ENCODE peak calls at places on chromosomes 1 and 21, in nine cellular contexts. One of them, this sample, is unnamed.

GRCh38 chr1:179166663-179167417 is 62.6 kb downstream of the ABL2 start:
- DNase-seq in RWPE1: no peak
- DNase-seq in bronchial epithelial cell: no peak
- DNase-seq in mammary epithelial cell: no peak
- DNase-seq in progenitor cell of endocrine pancreas: no peak
- DNase-seq in CD8-positive, alpha-beta T cell: no peak
- DNase-seq in HCT116: no peak
- DNase-seq in kidney epithelial cell: no peak
- DNase-seq in H9: no peak
- DNase-seq in this sample: no peak

GRCh38 chr1:145849356-145850165 is 4.1 kb downstream of the NUDT17 start:
- DNase-seq in RWPE1: no peak
- DNase-seq in bronchial epithelial cell: peak
- DNase-seq in mammary epithelial cell: peak
- DNase-seq in progenitor cell of endocrine pancreas: no peak
- DNase-seq in CD8-positive, alpha-beta T cell: no peak
- DNase-seq in HCT116: no peak
- DNase-seq in kidney epithelial cell: peak
- DNase-seq in H9: no peak
- DNase-seq in this sample: no peak

GRCh38 chr21:20997633-20998455 is at the start of gene NCAM2:
- DNase-seq in RWPE1: peak
- DNase-seq in bronchial epithelial cell: peak
- DNase-seq in mammary epithelial cell: peak
- DNase-seq in progenitor cell of endocrine pancreas: peak
- DNase-seq in CD8-positive, alpha-beta T cell: peak
- DNase-seq in HCT116: no peak
- DNase-seq in kidney epithelial cell: no peak
- DNase-seq in H9: peak
- DNase-seq in this sample: no peak

GRCh38 chr21:41932191-41932575 is 21.6 kb downstream of the C2CD2 start:
- DNase-seq in RWPE1: peak
- DNase-seq in bronchial epithelial cell: peak
- DNase-seq in mammary epithelial cell: peak
- DNase-seq in progenitor cell of endocrine pancreas: no peak
- DNase-seq in CD8-positive, alpha-beta T cell: no peak
- DNase-seq in HCT116: peak
- DNase-seq in kidney epithelial cell: peak
- DNase-seq in H9: no peak
- DNase-seq in this sample: no peak

GRCh38 chr1:238384381-238384780 is 493.7 kb upstream of the ZP4 start:
- DNase-seq in RWPE1: no peak
- DNase-seq in bronchial epithelial cell: no peak
- DNase-seq in mammary epithelial cell: no peak
- DNase-seq in progenitor cell of endocrine pancreas: no peak
- DNase-seq in CD8-positive, alpha-beta T cell: no peak
- DNase-seq in HCT116: no peak
- DNase-seq in kidney epithelial cell: no peak
- DNase-seq in H9: no peak
- DNase-seq in this sample: no peak

GRCh38 chr1:217585577-217585976 is 45.3 kb downstream of the GPATCH2 start:
- DNase-seq in RWPE1: no peak
- DNase-seq in bronchial epithelial cell: no peak
- DNase-seq in mammary epithelial cell: no peak
- DNase-seq in progenitor cell of endocrine pancreas: no peak
- DNase-seq in CD8-positive, alpha-beta T cell: no peak
- DNase-seq in HCT116: no peak
- DNase-seq in kidney epithelial cell: no peak
- DNase-seq in H9: no peak
- DNase-seq in this sample: no peak

GRCh38 chr1:76547916-76548315 is 319.4 kb upstream of the ST6GALNAC5 start:
- DNase-seq in RWPE1: no peak
- DNase-seq in bronchial epithelial cell: no peak
- DNase-seq in mammary epithelial cell: no peak
- DNase-seq in progenitor cell of endocrine pancreas: no peak
- DNase-seq in CD8-positive, alpha-beta T cell: no peak
- DNase-seq in HCT116: no peak
- DNase-seq in kidney epithelial cell: no peak
- DNase-seq in H9: peak
- DNase-seq in this sample: no peak

GRCh38 chr1:1873186-1873585 is 17.7 kb downstream of the GNB1 start:
- DNase-seq in RWPE1: no peak
- DNase-seq in bronchial epithelial cell: no peak
- DNase-seq in mammary epithelial cell: no peak
- DNase-seq in progenitor cell of endocrine pancreas: no peak
- DNase-seq in CD8-positive, alpha-beta T cell: no peak
- DNase-seq in HCT116: no peak
- DNase-seq in kidney epithelial cell: no peak
- DNase-seq in H9: no peak
- DNase-seq in this sample: no peak

GRCh38 chr1:56576880-56577858 is 2.2 kb downstream of the PLPP3 start:
- DNase-seq in RWPE1: peak
- DNase-seq in bronchial epithelial cell: peak
- DNase-seq in mammary epithelial cell: peak
- DNase-seq in progenitor cell of endocrine pancreas: no peak
- DNase-seq in CD8-positive, alpha-beta T cell: no peak
- DNase-seq in HCT116: peak
- DNase-seq in kidney epithelial cell: no peak
- DNase-seq in H9: peak
- DNase-seq in this sample: no peak

GRCh38 chr21:18803624-18804023 is 400.0 kb upstream of the TMPRSS15 start:
- DNase-seq in RWPE1: no peak
- DNase-seq in bronchial epithelial cell: no peak
- DNase-seq in mammary epithelial cell: no peak
- DNase-seq in progenitor cell of endocrine pancreas: no peak
- DNase-seq in CD8-positive, alpha-beta T cell: no peak
- DNase-seq in HCT116: no peak
- DNase-seq in kidney epithelial cell: no peak
- DNase-seq in H9: no peak
- DNase-seq in this sample: no peak

GRCh38 chr1:112849425-112849966 is 106.5 kb downstream of the SLC16A1 start:
- DNase-seq in RWPE1: peak
- DNase-seq in bronchial epithelial cell: no peak
- DNase-seq in mammary epithelial cell: no peak
- DNase-seq in progenitor cell of endocrine pancreas: peak
- DNase-seq in CD8-positive, alpha-beta T cell: no peak
- DNase-seq in HCT116: no peak
- DNase-seq in kidney epithelial cell: no peak
- DNase-seq in H9: peak
- DNase-seq in this sample: peak

GRCh38 chr1:207649204-207649753 is 4.3 kb downstream of the CR1L start:
- DNase-seq in RWPE1: no peak
- DNase-seq in bronchial epithelial cell: no peak
- DNase-seq in mammary epithelial cell: no peak
- DNase-seq in progenitor cell of endocrine pancreas: no peak
- DNase-seq in CD8-positive, alpha-beta T cell: no peak
- DNase-seq in HCT116: no peak
- DNase-seq in kidney epithelial cell: no peak
- DNase-seq in H9: no peak
- DNase-seq in this sample: no peak

GRCh38 chr1:27327964-27328363 is 6.0 kb downstream of the TMEM222 start:
- DNase-seq in RWPE1: no peak
- DNase-seq in bronchial epithelial cell: no peak
- DNase-seq in mammary epithelial cell: no peak
- DNase-seq in progenitor cell of endocrine pancreas: no peak
- DNase-seq in CD8-positive, alpha-beta T cell: no peak
- DNase-seq in HCT116: no peak
- DNase-seq in kidney epithelial cell: no peak
- DNase-seq in H9: no peak
- DNase-seq in this sample: no peak

GRCh38 chr1:8945568-8945967 is at the start of gene CA6:
- DNase-seq in RWPE1: no peak
- DNase-seq in bronchial epithelial cell: no peak
- DNase-seq in mammary epithelial cell: no peak
- DNase-seq in progenitor cell of endocrine pancreas: no peak
- DNase-seq in CD8-positive, alpha-beta T cell: no peak
- DNase-seq in HCT116: no peak
- DNase-seq in kidney epithelial cell: no peak
- DNase-seq in H9: no peak
- DNase-seq in this sample: no peak

GRCh38 chr21:26506951-26507350 is 66.1 kb downstream of the CYYR1 start:
- DNase-seq in RWPE1: peak
- DNase-seq in bronchial epithelial cell: peak
- DNase-seq in mammary epithelial cell: peak
- DNase-seq in progenitor cell of endocrine pancreas: no peak
- DNase-seq in CD8-positive, alpha-beta T cell: no peak
- DNase-seq in HCT116: no peak
- DNase-seq in kidney epithelial cell: peak
- DNase-seq in H9: no peak
- DNase-seq in this sample: no peak

GRCh38 chr21:44875341-44875740 is 1.9 kb upstream of the PTTG1IP start:
- DNase-seq in RWPE1: no peak
- DNase-seq in bronchial epithelial cell: peak
- DNase-seq in mammary epithelial cell: peak
- DNase-seq in progenitor cell of endocrine pancreas: no peak
- DNase-seq in CD8-positive, alpha-beta T cell: no peak
- DNase-seq in HCT116: no peak
- DNase-seq in kidney epithelial cell: no peak
- DNase-seq in H9: no peak
- DNase-seq in this sample: no peak

GRCh38 chr1:210598135-210598652 is 269.5 kb downstream of the HHAT start:
- DNase-seq in RWPE1: peak
- DNase-seq in bronchial epithelial cell: peak
- DNase-seq in mammary epithelial cell: peak
- DNase-seq in progenitor cell of endocrine pancreas: no peak
- DNase-seq in CD8-positive, alpha-beta T cell: no peak
- DNase-seq in HCT116: no peak
- DNase-seq in kidney epithelial cell: peak
- DNase-seq in H9: no peak
- DNase-seq in this sample: peak

GRCh38 chr1:176996455-176997090 is 167.9 kb downstream of the ASTN1 start:
- DNase-seq in RWPE1: no peak
- DNase-seq in bronchial epithelial cell: no peak
- DNase-seq in mammary epithelial cell: no peak
- DNase-seq in progenitor cell of endocrine pancreas: no peak
- DNase-seq in CD8-positive, alpha-beta T cell: no peak
- DNase-seq in HCT116: no peak
- DNase-seq in kidney epithelial cell: no peak
- DNase-seq in H9: peak
- DNase-seq in this sample: no peak

GRCh38 chr1:52348704-52349301 is 17.2 kb downstream of the CC2D1B start:
- DNase-seq in RWPE1: peak
- DNase-seq in bronchial epithelial cell: no peak
- DNase-seq in mammary epithelial cell: peak
- DNase-seq in progenitor cell of endocrine pancreas: no peak
- DNase-seq in CD8-positive, alpha-beta T cell: no peak
- DNase-seq in HCT116: no peak
- DNase-seq in kidney epithelial cell: no peak
- DNase-seq in H9: peak
- DNase-seq in this sample: no peak

GRCh38 chr1:19206947-19207346 is 3.1 kb downstream of the UBR4 start:
- DNase-seq in RWPE1: no peak
- DNase-seq in bronchial epithelial cell: no peak
- DNase-seq in mammary epithelial cell: no peak
- DNase-seq in progenitor cell of endocrine pancreas: no peak
- DNase-seq in CD8-positive, alpha-beta T cell: no peak
- DNase-seq in HCT116: no peak
- DNase-seq in kidney epithelial cell: no peak
- DNase-seq in H9: no peak
- DNase-seq in this sample: no peak

GRCh38 chr1:111366256-111366655 is 61.3 kb downstream of the OVGP1 start:
- DNase-seq in RWPE1: no peak
- DNase-seq in bronchial epithelial cell: peak
- DNase-seq in mammary epithelial cell: peak
- DNase-seq in progenitor cell of endocrine pancreas: no peak
- DNase-seq in CD8-positive, alpha-beta T cell: no peak
- DNase-seq in HCT116: no peak
- DNase-seq in kidney epithelial cell: no peak
- DNase-seq in H9: no peak
- DNase-seq in this sample: no peak

GRCh38 chr21:34886554-34887385 is 162.3 kb downstream of the RUNX1 start:
- DNase-seq in RWPE1: no peak
- DNase-seq in bronchial epithelial cell: no peak
- DNase-seq in mammary epithelial cell: no peak
- DNase-seq in progenitor cell of endocrine pancreas: no peak
- DNase-seq in CD8-positive, alpha-beta T cell: peak
- DNase-seq in HCT116: no peak
- DNase-seq in kidney epithelial cell: no peak
- DNase-seq in H9: peak
- DNase-seq in this sample: no peak
- TF ChIP-seq CTCF in RWPE1: no peak
- TF ChIP-seq CTCF in bronchial epithelial cell: no peak
- TF ChIP-seq CTCF in mammary epithelial cell: no peak
- TF ChIP-seq CTCF in progenitor cell of endocrine pancreas: no peak
- TF ChIP-seq CTCF in CD8-positive, alpha-beta T cell: no peak
- TF ChIP-seq CTCF in HCT116: no peak
- TF ChIP-seq CTCF in kidney epithelial cell: no peak
- TF ChIP-seq CTCF in H9: no peak
- TF ChIP-seq CTCF in this sample: no peak

DNA sequence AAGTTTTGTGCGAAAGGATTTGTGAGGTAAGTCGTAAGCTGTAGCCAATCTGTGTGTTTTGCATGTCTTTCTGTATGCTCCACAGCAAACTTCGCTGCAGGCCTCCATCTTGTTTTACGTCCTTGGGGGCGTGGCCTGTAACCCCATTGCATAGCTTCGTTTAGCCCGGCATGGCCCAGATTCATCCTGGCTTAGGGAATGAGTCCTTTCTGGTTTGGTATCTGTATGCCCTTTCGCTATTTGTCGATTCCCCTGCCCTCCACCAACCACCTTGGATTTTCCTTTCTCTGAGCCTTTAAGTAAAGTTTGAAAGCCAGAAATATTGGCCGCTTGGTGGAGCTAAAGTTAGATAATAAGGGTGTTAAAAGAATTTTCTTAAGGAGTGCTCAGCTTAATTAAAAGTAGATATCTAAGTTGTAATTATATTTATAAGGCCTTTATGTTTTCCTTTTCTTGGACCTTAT is 1.1 kb downstream of the THEM4 start:
- DNase-seq in RWPE1: no peak
- DNase-seq in bronchial epithelial cell: no peak
- DNase-seq in mammary epithelial cell: no peak
- DNase-seq in progenitor cell of endocrine pancreas: no peak
- DNase-seq in CD8-positive, alpha-beta T cell: no peak
- DNase-seq in HCT116: peak
- DNase-seq in kidney epithelial cell: no peak
- DNase-seq in H9: peak
- DNase-seq in this sample: no peak
- TF ChIP-seq CTCF in RWPE1: peak
- TF ChIP-seq CTCF in bronchial epithelial cell: no peak
- TF ChIP-seq CTCF in mammary epithelial cell: peak
- TF ChIP-seq CTCF in progenitor cell of endocrine pancreas: peak
- TF ChIP-seq CTCF in CD8-positive, alpha-beta T cell: no peak
- TF ChIP-seq CTCF in HCT116: peak
- TF ChIP-seq CTCF in kidney epithelial cell: no peak
- TF ChIP-seq CTCF in H9: peak
- TF ChIP-seq CTCF in this sample: no peak

GRCh38 chr1:53878492-53879105 is 11.0 kb downstream of the YIPF1 start:
- DNase-seq in RWPE1: peak
- DNase-seq in bronchial epithelial cell: peak
- DNase-seq in mammary epithelial cell: peak
- DNase-seq in progenitor cell of endocrine pancreas: no peak
- DNase-seq in CD8-positive, alpha-beta T cell: no peak
- DNase-seq in HCT116: peak
- DNase-seq in kidney epithelial cell: peak
- DNase-seq in H9: no peak
- DNase-seq in this sample: no peak
- TF ChIP-seq CTCF in RWPE1: peak
- TF ChIP-seq CTCF in bronchial epithelial cell: peak
- TF ChIP-seq CTCF in mammary epithelial cell: peak
- TF ChIP-seq CTCF in progenitor cell of endocrine pancreas: peak
- TF ChIP-seq CTCF in CD8-positive, alpha-beta T cell: no peak
- TF ChIP-seq CTCF in HCT116: peak
- TF ChIP-seq CTCF in kidney epithelial cell: peak
- TF ChIP-seq CTCF in H9: peak
- TF ChIP-seq CTCF in this sample: peak

GRCh38 chr1:35899941-35900340 is 16.9 kb downstream of the AGO1 start:
- DNase-seq in RWPE1: no peak
- DNase-seq in bronchial epithelial cell: no peak
- DNase-seq in mammary epithelial cell: no peak
- DNase-seq in progenitor cell of endocrine pancreas: no peak
- DNase-seq in CD8-positive, alpha-beta T cell: no peak
- DNase-seq in HCT116: no peak
- DNase-seq in kidney epithelial cell: no peak
- DNase-seq in H9: no peak
- DNase-seq in this sample: no peak
- TF ChIP-seq CTCF in RWPE1: no peak
- TF ChIP-seq CTCF in bronchial epithelial cell: no peak
- TF ChIP-seq CTCF in mammary epithelial cell: no peak
- TF ChIP-seq CTCF in progenitor cell of endocrine pancreas: no peak
- TF ChIP-seq CTCF in CD8-positive, alpha-beta T cell: no peak
- TF ChIP-seq CTCF in HCT116: no peak
- TF ChIP-seq CTCF in kidney epithelial cell: no peak
- TF ChIP-seq CTCF in H9: peak
- TF ChIP-seq CTCF in this sample: no peak

This sample was measured in Calu3.